ENCODE peak calls at places on chromosomes 13 and 19, in ten cellular contexts. E is astrocyte; N is CD4-positive, alpha-beta memory T cell; D is bronchial epithelial cell; J is fibroblast of pulmonary artery; W is A673; Z is SK-N-SH; M is stimulated activated CD4-positive, alpha-beta T cell treated with anti-CD3 and anti-CD28 coated beads, Interleukin-1b, Interleukin-23, amount 100 ng/mL, for 1 hour; H is COLO829; T is left colon. F is an unnamed sample.

GRCh38 chr19:6238643-6239281 is 41.0 kb downstream of the MLLT1 start:
- DNase-seq in W (no peak), D (peak), N (peak), E (peak), Z (no peak), H (no peak), J (peak), M (no peak), T (no peak), F (no peak)

GRCh38 chr19:40567040-40567749 is 9.5 kb upstream of the SHKBP1 start:
- DNase-seq in M (no peak), W (no peak), Z (peak), E (no peak), D (no peak), N (no peak), T (no peak), J (no peak), H (no peak), F (no peak)

GRCh38 chr19:43983912-43984686 is at the start of gene ZNF155:
- DNase-seq in H (peak), T (peak), D (peak), J (peak), Z (peak), N (peak), M (peak), E (peak), W (peak), F (peak)

GRCh38 chr19:52516191-52516590 is 11.3 kb upstream of the ZNF808 start:
- DNase-seq in E (no peak), N (no peak), W (no peak), D (no peak), Z (no peak), H (no peak), J (no peak), M (no peak), T (no peak), F (no peak)

GRCh38 chr13:39788097-39788496 is 132.6 kb downstream of the COG6 start:
- DNase-seq in T (no peak), J (no peak), N (no peak), M (no peak), D (no peak), Z (no peak), H (no peak), W (peak), E (no peak), F (no peak)

GRCh38 chr19:55042344-55042678 is 4.2 kb upstream of the GP6 start:
- DNase-seq in W (no peak), T (no peak), M (no peak), E (no peak), H (no peak), D (no peak), N (no peak), Z (no peak), J (no peak), F (no peak)

GRCh38 chr13:27679896-27680295 is 58.2 kb downstream of the POLR1D start:
- DNase-seq in J (no peak), E (no peak), Z (no peak), N (no peak), H (no peak), D (no peak), W (no peak), M (no peak), T (no peak), F (no peak)

GRCh38 chr19:10290876-10291553 is 1.3 kb downstream of the ICAM5 start:
- DNase-seq in N (no peak), H (no peak), M (no peak), J (no peak), E (no peak), D (peak), W (peak), Z (peak), T (peak), F (peak)

GRCh38 chr19:6167115-6167514 is 31.6 kb downstream of the ACSBG2 start:
- DNase-seq in J (no peak), T (no peak), H (no peak), Z (no peak), M (no peak), N (no peak), D (no peak), E (no peak), W (no peak), F (no peak)

GRCh38 chr19:45396389-45397260 is 8.2 kb downstream of the PPP1R13L start:
- DNase-seq in J (no peak), H (no peak), N (no peak), M (no peak), D (no peak), T (no peak), E (no peak), Z (no peak), W (no peak), F (no peak)

GRCh38 chr13:94494021-94494420 is 14.5 kb upstream of the DCT start:
- DNase-seq in M (no peak), J (no peak), W (peak), H (no peak), T (no peak), E (no peak), D (no peak), Z (peak), N (no peak), F (no peak)

GRCh38 chr13:29500426-29500825 is 95.1 kb downstream of the SLC7A1 start:
- DNase-seq in Z (no peak), W (no peak), T (no peak), E (no peak), D (no peak), H (no peak), M (no peak), J (no peak), N (no peak), F (no peak)

GRCh38 chr19:34841780-34842179 is 68.8 kb upstream of the ZNF599 start:
- DNase-seq in D (no peak), E (no peak), H (no peak), N (no peak), Z (no peak), W (no peak), T (no peak), M (no peak), J (no peak), F (no peak)

GRCh38 chr13:73189365-73189764 is 130.6 kb downstream of the KLF5 start:
- DNase-seq in H (no peak), T (no peak), J (no peak), M (no peak), D (peak), W (no peak), Z (no peak), E (no peak), N (no peak), F (no peak)

GRCh38 chr19:35533822-35534521 is 716 bp downstream of the GAPDHS start:
- DNase-seq in D (no peak), J (peak), N (peak), H (no peak), Z (no peak), M (no peak), T (peak), W (no peak), E (no peak), F (peak)

GRCh38 chr19:19379527-19379926 is 25.9 kb upstream of the GATAD2A start:
- DNase-seq in E (no peak), Z (no peak), W (no peak), T (no peak), N (no peak), H (no peak), D (no peak), M (no peak), J (no peak), F (no peak)

GRCh38 chr13:32098275-32098674 is 66.7 kb downstream of the FRY start:
- DNase-seq in J (no peak), H (no peak), E (no peak), Z (no peak), D (peak), M (no peak), T (no peak), N (no peak), W (no peak), F (no peak)

GRCh38 chr19:30521937-30522336 is 149.8 kb downstream of the ZNF536 start:
- DNase-seq in D (no peak), J (no peak), M (no peak), E (no peak), T (no peak), W (no peak), Z (no peak), H (no peak), N (no peak), F (no peak)

GRCh38 chr19:43777163-43777700 is 3.5 kb downstream of the KCNN4 start:
- DNase-seq in J (no peak), T (no peak), M (no peak), N (peak), W (peak), H (peak), E (peak), Z (peak), D (no peak), F (peak)

GRCh38 chr13:47672982-47673670 is 327.9 kb downstream of the SUCLA2 start:
- DNase-seq in T (no peak), H (no peak), M (no peak), Z (peak), D (peak), W (no peak), N (no peak), J (peak), E (peak), F (no peak)

GRCh38 chr13:48562296-48563066 is 29.6 kb upstream of the RCBTB2 start:
- DNase-seq in E (peak), W (no peak), H (no peak), N (peak), J (no peak), Z (no peak), M (peak), T (no peak), D (peak), F (no peak)

GRCh38 chr13:103282571-103283450 is 216.6 kb upstream of the SLC10A2 start:
- DNase-seq in Z (no peak), E (peak), D (peak), M (no peak), H (no peak), T (no peak), N (no peak), J (peak), W (no peak), F (peak)

GRCh38 chr13:112626124-112626523 is 38.2 kb upstream of the TUBGCP3 start:
- DNase-seq in J (no peak), N (no peak), H (no peak), M (no peak), E (no peak), D (no peak), W (no peak), T (no peak), Z (no peak), F (no peak)

GRCh38 chr13:78382481-78382880 is 220.9 kb downstream of the POU4F1 start:
- DNase-seq in T (no peak), E (no peak), M (no peak), J (peak), W (peak), Z (no peak), H (no peak), D (no peak), N (no peak), F (no peak)

GRCh38 chr13:80379245-80379644 is 38.3 kb upstream of the SPRY2 start:
- DNase-seq in T (no peak), N (no peak), Z (no peak), J (peak), H (no peak), E (peak), W (peak), M (no peak), D (peak), F (no peak)

GRCh38 chr13:20351279-20352022 is 119.3 kb upstream of the GJB6 start:
- DNase-seq in N (no peak), T (no peak), H (peak), M (no peak), D (peak), W (no peak), E (peak), J (peak), Z (no peak), F (peak)

GRCh38 chr19:658916-659839 is 3.8 kb downstream of the RNF126 start:
- DNase-seq in M (no peak), H (no peak), N (peak), D (peak), W (no peak), T (no peak), E (peak), Z (no peak), J (no peak), F (no peak)

GRCh38 chr19:4473708-4474503 is 1.8 kb downstream of the HDGFL2 start:
- DNase-seq in Z (peak), T (no peak), J (no peak), W (no peak), D (no peak), N (no peak), H (no peak), M (no peak), E (no peak), F (no peak)

GRCh38 chr19:36051637-36052036 is 2.4 kb downstream of the THAP8 start:
- DNase-seq in H (no peak), M (no peak), Z (no peak), J (no peak), W (no peak), E (no peak), T (no peak), N (no peak), D (no peak), F (no peak)

GRCh38 chr19:44430956-44431355 is 17.3 kb downstream of the ZNF229 start:
- DNase-seq in W (no peak), N (no peak), J (no peak), E (no peak), Z (no peak), H (no peak), D (peak), T (no peak), M (no peak), F (no peak)

GRCh38 chr19:47643281-47643680 is 34.3 kb downstream of the BICRA start:
- DNase-seq in H (no peak), E (no peak), N (no peak), T (no peak), M (no peak), J (no peak), W (no peak), Z (no peak), D (no peak), F (no peak)

GRCh38 chr13:41621716-41622508 is 164.6 kb downstream of the RGCC start:
- DNase-seq in T (no peak), H (no peak), J (peak), W (no peak), D (no peak), Z (no peak), N (no peak), E (peak), M (no peak), F (no peak)

GRCh38 chr13:111573362-111573761 is 252.9 kb downstream of the TEX29 start:
- DNase-seq in M (no peak), D (no peak), Z (no peak), H (no peak), J (no peak), W (no peak), T (no peak), E (no peak), N (no peak), F (no peak)

GRCh38 chr13:36346222-36347083 is at the start of gene SPART:
- DNase-seq in D (peak), T (peak), M (peak), W (peak), Z (peak), J (peak), H (peak), N (peak), E (peak), F (peak)

GRCh38 chr13:45916036-45916435 is 64.5 kb upstream of the SIAH3 start:
- DNase-seq in E (no peak), Z (no peak), M (no peak), H (no peak), J (no peak), D (no peak), T (no peak), W (no peak), N (no peak), F (no peak)

GRCh38 chr19:49773663-49774305 is 7.0 kb downstream of the AP2A1 start:
- DNase-seq in W (no peak), Z (no peak), N (no peak), D (no peak), H (no peak), M (no peak), E (no peak), J (no peak), T (no peak), F (no peak)